ENCODE peak calls at places on chromosomes 5 and 9, in five cellular contexts. C, N, E, H and T are unnamed samples.

GRCh38 chr5:52452098-52452497 is 335.6 kb upstream of the ITGA1 start:
- DNase-seq in C (no peak), N (no peak), E (no peak), H (no peak), T (no peak)

GRCh38 chr5:147481376-147481775 is 28.5 kb downstream of the DPYSL3 start:
- DNase-seq in C (no peak), N (no peak), E (no peak), H (no peak), T (peak; percentile 88)

GRCh38 chr9:10050016-10050415 is 562.8 kb downstream of the PTPRD start:
- DNase-seq in C (no peak), N (no peak), E (no peak), H (no peak), T (peak; percentile 28)

GRCh38 chr9:109440797-109441287 is 57.3 kb downstream of the PTPN3 start:
- DNase-seq in C (peak; percentile 74), N (peak; percentile 82), E (no peak), H (peak; percentile 73), T (peak; percentile 90)

GRCh38 chr5:78795757-78796156 is 147.2 kb upstream of the LHFPL2 start:
- DNase-seq in C (no peak), N (peak; percentile 67), E (no peak), H (no peak), T (no peak)

GRCh38 chr5:68215888-68216736 is 556 bp downstream of the PIK3R1 start:
- DNase-seq in C (peak; percentile 82), N (peak; percentile 41), E (no peak), H (peak; percentile 72), T (peak; percentile 48)

GRCh38 chr9:109914280-109915027 is 134.5 kb downstream of the PALM2AKAP2 start:
- DNase-seq in C (no peak), N (no peak), E (peak; percentile 71), H (no peak), T (peak; percentile 97)

GRCh38 chr9:5375091-5375490 is 35.4 kb upstream of the RLN1 start:
- DNase-seq in C (no peak), N (no peak), E (no peak), H (no peak), T (no peak)

GRCh38 chr5:123371575-123372179 is 51.5 kb downstream of the CEP120 start:
- DNase-seq in C (peak; percentile 11), N (peak; percentile 22), E (no peak), H (peak; percentile 31), T (peak; percentile 7)

GRCh38 chr5:168244838-168245555 is 46.4 kb upstream of the WWC1 start:
- DNase-seq in C (no peak), N (no peak), E (no peak), H (no peak), T (no peak)

GRCh38 chr9:22008662-22009562 is at the start of gene CDKN2B:
- DNase-seq in C (peak; percentile 97), N (peak; percentile 85), E (no peak), H (no peak), T (peak; percentile 94)

GRCh38 chr9:26744362-26744965 is 148.1 kb downstream of the CAAP1 start:
- DNase-seq in C (no peak), N (peak; percentile 14), E (no peak), H (no peak), T (peak; percentile 38)

GRCh38 chr5:135886136-135886535 is 9.5 kb downstream of the IL9 start:
- DNase-seq in C (no peak), N (no peak), E (no peak), H (no peak), T (no peak)

GRCh38 chr9:92706218-92706940 is 36.4 kb upstream of the IPPK start:
- DNase-seq in C (no peak), N (peak; percentile 35), E (no peak), H (peak; percentile 47), T (no peak)

GRCh38 chr5:150502847-150503246 is 5.1 kb upstream of the NDST1 start:
- DNase-seq in C (no peak), N (no peak), E (no peak), H (no peak), T (no peak)

DNA sequence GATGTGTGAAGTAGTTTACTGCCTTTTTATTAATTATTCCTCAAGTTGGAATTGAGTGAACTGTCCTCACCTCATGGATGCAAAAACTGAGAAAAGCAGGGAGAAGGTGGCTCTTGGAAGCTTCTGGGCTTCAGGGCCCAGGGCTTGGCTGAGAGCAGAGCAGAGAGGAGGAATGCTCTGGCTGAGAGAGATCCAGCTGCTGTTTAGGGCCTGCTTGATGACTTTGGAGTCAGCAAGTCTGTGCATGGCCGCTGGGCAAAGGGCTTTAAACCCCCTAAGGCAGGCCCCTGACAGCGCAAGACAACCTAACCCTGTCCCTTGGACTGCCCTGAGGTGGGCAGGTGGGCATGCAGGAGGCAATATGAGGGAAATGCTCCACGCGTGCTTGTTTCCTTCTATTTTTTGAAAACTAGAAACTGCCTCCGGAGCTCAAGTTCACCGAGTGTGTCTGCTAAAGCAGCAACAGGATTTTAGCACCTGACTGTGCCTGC is 8.6 kb downstream of the STC2 start:
- DNase-seq in C (no peak), N (no peak), E (no peak), H (no peak), T (no peak)
- TF ChIP-seq MXI1 in C (no peak), N (no peak), E (no peak), H (no peak), T (no peak)

DNA sequence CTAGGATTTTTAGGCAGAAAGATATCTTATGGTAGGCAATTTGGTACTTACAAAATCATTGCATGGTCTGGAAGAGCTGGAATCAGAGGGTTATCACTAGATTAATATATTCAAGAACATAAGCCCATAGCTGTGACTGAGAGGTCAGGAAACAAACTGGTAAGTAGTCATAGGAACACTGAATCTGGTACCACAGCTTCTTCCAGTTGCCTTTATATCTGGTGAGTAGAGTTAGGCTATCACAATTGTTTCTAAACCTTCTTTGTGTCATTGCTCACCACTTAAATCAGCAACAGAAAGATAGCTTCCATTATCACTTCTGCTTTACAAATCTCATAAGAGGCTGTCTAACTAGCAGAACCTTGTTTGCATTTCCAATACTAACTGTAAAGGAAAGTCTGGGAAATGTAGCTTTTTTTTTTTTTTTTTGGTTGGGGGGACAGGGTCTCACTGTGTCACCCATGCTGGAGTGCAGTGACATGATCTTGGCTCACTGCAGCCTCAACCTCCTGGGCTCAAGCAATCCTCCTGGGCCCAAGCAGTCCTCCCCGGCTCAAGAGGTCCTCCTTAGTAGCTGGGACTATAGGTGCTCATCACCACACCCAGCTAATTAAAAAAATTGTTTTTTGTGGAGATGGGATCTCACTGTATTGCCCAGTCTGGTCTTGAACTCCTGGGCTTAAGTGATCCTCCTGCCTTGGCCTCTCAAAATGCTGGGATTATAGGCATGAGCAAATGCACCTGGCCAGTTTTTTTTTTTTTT is 22.0 kb downstream of the CDC42SE2 start:
- DNase-seq in C (no peak), N (no peak), E (no peak), H (no peak), T (no peak)
- TF ChIP-seq MXI1 in C (no peak), N (no peak), E (no peak), H (no peak), T (no peak)

GRCh38 chr5:40378431-40379175 is 301.1 kb upstream of the PTGER4 start:
- DNase-seq in C (no peak), N (no peak), E (peak; percentile 62), H (no peak), T (no peak)

GRCh38 chr5:40383719-40384651 is 295.7 kb upstream of the PTGER4 start:
- DNase-seq in C (no peak), N (no peak), E (no peak), H (no peak), T (peak; percentile 87)

GRCh38 chr5:40384782-40385390 is 294.8 kb upstream of the PTGER4 start:
- DNase-seq in C (no peak), N (no peak), E (no peak), H (no peak), T (no peak)

GRCh38 chr5:40385544-40385943 is 294.2 kb upstream of the PTGER4 start:
- DNase-seq in C (no peak), N (no peak), E (no peak), H (no peak), T (peak; percentile 66)

DNA sequence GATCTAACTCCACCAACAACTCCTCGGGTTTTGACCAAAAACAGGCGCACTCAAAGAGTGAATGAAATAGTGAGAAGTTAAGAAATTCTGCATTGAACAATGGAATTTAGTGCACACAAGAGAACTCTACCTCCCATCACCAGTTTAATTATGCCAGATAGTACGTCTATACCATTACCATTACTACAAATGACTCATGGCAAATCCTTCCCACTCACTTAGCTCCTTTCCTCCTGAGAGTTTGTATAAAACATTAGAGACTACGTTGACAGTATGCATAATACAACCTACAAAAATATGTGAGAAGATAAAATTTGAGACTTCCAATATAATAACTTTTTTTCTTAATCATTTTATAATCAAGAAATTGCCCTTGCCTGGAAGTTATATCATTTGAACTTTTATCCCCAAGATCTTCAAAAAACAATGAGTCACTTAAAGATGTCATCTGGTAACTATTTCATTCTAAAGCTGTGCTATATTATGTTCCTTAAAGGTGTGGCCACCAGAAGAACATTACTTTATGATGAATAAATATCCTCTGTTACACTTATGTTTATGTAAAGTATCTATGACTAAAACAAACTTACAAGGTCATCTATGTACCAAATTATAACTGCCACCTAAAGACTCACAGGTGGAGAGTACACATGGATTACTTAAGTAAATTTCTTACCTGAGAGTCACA is 297.9 kb upstream of the PTGER4 start:
- DNase-seq in C (no peak), N (no peak), E (no peak), H (no peak), T (peak; percentile 56)
- TF ChIP-seq MXI1 in C (no peak), N (no peak), E (no peak), H (no peak), T (no peak)

GRCh38 chr5:5951953-5952352 is 426.4 kb downstream of the MED10 start:
- DNase-seq in C (no peak), N (no peak), E (no peak), H (no peak), T (no peak)
- TF ChIP-seq MXI1 in C (no peak), N (no peak), E (no peak), H (no peak), T (no peak)

GRCh38 chr5:143213231-143213850 is 190.1 kb downstream of the NR3C1 start:
- DNase-seq in C (no peak), N (no peak), E (no peak), H (no peak), T (peak; percentile 54)
- TF ChIP-seq MXI1 in C (no peak), N (no peak), E (no peak), H (no peak), T (no peak)

GRCh38 chr9:8431505-8431904 is 631.9 kb upstream of the DMAC1 start:
- DNase-seq in C (no peak), N (no peak), E (no peak), H (no peak), T (no peak)
- TF ChIP-seq MXI1 in C (no peak), N (no peak), E (no peak), H (no peak), T (no peak)